ENCODE peak calls at places on chromosomes 16 and 17, in seven cellular contexts. H is GM04503, A is NCI-H2081, N is ovary, T is NCI-H1417 treated with DMSO at 0.1 percent for 48 hours, P is stromal cell of bone marrow, O is NCI-H69. B is an unnamed sample.
A peak's percentile ranks its signal among the peaks of the same experiment; 100 is the strongest.

GRCh38 chr16:88528902-88529318 is 41.3 kb upstream of the ZC3H18 start:
- DNase-seq in H (no peak), A (no peak), N (no peak), T (no peak), P (no peak), O (no peak), B (no peak)

GRCh38 chr16:57623251-57624043 is 5.0 kb upstream of the ADGRG1 start:
- DNase-seq in H (no peak), A (no peak), N (peak; percentile 24), T (no peak), P (no peak), O (peak; percentile 80), B (no peak)

GRCh38 chr16:23508589-23509440 is 1.5 kb downstream of the GGA2 start:
- DNase-seq in H (no peak), A (no peak), N (no peak), T (no peak), P (no peak), O (peak; percentile 69), B (peak; percentile 60)

GRCh38 chr17:6098050-6098449 is 27.9 kb downstream of the WSCD1 start:
- DNase-seq in H (no peak), A (no peak), N (no peak), T (no peak), P (no peak), O (no peak), B (no peak)

GRCh38 chr16:11157143-11157542 is 98.9 kb downstream of the SOCS1 start:
- DNase-seq in H (no peak), A (no peak), N (no peak), T (no peak), P (no peak), O (no peak), B (no peak)

GRCh38 chr16:2835638-2836493 is 5.8 kb downstream of the ZG16B start:
- DNase-seq in H (peak; percentile 98), A (no peak), N (no peak), T (no peak), P (peak; percentile 72), O (no peak), B (no peak)

GRCh38 chr17:55607736-55608341 is 96.6 kb upstream of the SMIM36 start:
- DNase-seq in H (no peak), A (peak; percentile 12), N (peak; percentile 97), T (no peak), P (no peak), O (peak; percentile 81), B (peak; percentile 65)

GRCh38 chr17:36120221-36120620 is 16.6 kb downstream of the CCL4 start:
- DNase-seq in H (no peak), A (no peak), N (no peak), T (no peak), P (no peak), O (no peak), B (no peak)

GRCh38 chr17:56833023-56833811 is 503 bp downstream of the C17orf67 start:
- DNase-seq in H (no peak), A (peak; percentile 89), N (peak; percentile 43), T (peak; percentile 78), P (peak; percentile 11), O (peak; percentile 93), B (peak; percentile 93)

GRCh38 chr17:50426814-50427787 is 1.1 kb downstream of the ACSF2 start:
- DNase-seq in H (no peak), A (no peak), N (peak; percentile 18), T (no peak), P (no peak), O (peak; percentile 59), B (peak; percentile 49)

GRCh38 chr17:6427284-6427781 is 7.6 kb downstream of the AIPL1 start:
- DNase-seq in H (no peak), A (no peak), N (no peak), T (no peak), P (peak; percentile 52), O (peak; percentile 6), B (no peak)

GRCh38 chr16:30186782-30187555 is 3.6 kb downstream of the CORO1A start:
- DNase-seq in H (no peak), A (no peak), N (peak; percentile 26), T (no peak), P (no peak), O (peak; percentile 38), B (peak; percentile 72)

GRCh38 chr16:80197790-80198201 is 343.0 kb upstream of the DYNLRB2 start:
- DNase-seq in H (peak; percentile 73), A (no peak), N (no peak), T (no peak), P (peak; percentile 67), O (no peak), B (no peak)

GRCh38 chr16:85396879-85397871 is 215.9 kb upstream of the GSE1 start:
- DNase-seq in H (no peak), A (peak; percentile 69), N (peak; percentile 14), T (no peak), P (no peak), O (peak; percentile 86), B (peak; percentile 72)

GRCh38 chr16:75402821-75403475 is 30.4 kb downstream of the CFDP1 start:
- DNase-seq in H (no peak), A (no peak), N (no peak), T (no peak), P (peak; percentile 38), O (peak; percentile 33), B (peak; percentile 17)

GRCh38 chr17:48024149-48025039 is 13.2 kb downstream of the COPZ2 start:
- DNase-seq in H (no peak), A (peak; percentile 64), N (no peak), T (no peak), P (no peak), O (peak; percentile 89), B (peak; percentile 53)

GRCh38 chr16:58628845-58629680 is 563 bp downstream of the CNOT1 start:
- DNase-seq in H (no peak), A (peak; percentile 48), N (peak; percentile 35), T (no peak), P (no peak), O (peak; percentile 61), B (peak; percentile 42)

GRCh38 chr17:63881935-63882601 is at the start of gene GH2:
- DNase-seq in H (no peak), A (peak; percentile 37), N (peak; percentile 25), T (no peak), P (peak; percentile 15), O (peak; percentile 52), B (peak; percentile 78)

GRCh38 chr16:57209780-57210179 is 23.7 kb downstream of the RSPRY1 start:
- DNase-seq in H (no peak), A (no peak), N (no peak), T (no peak), P (no peak), O (no peak), B (no peak)

GRCh38 chr16:48194828-48195566 is 39.2 kb upstream of the ABCC12 start:
- DNase-seq in H (no peak), A (peak; percentile 64), N (no peak), T (no peak), P (no peak), O (peak; percentile 85), B (peak; percentile 78)

GRCh38 chr16:75198135-75198600 is 8.8 kb downstream of the CTRB2 start:
- DNase-seq in H (peak; percentile 13), A (no peak), N (no peak), T (no peak), P (peak; percentile 11), O (peak; percentile 20), B (peak; percentile 46)

GRCh38 chr17:77741109-77741508 is 217.4 kb upstream of the TNRC6C start:
- DNase-seq in H (no peak), A (no peak), N (no peak), T (no peak), P (no peak), O (no peak), B (peak; percentile 46)

GRCh38 chr17:50828508-50829170 is 6.7 kb upstream of the WFIKKN2 start:
- DNase-seq in H (no peak), A (no peak), N (no peak), T (no peak), P (no peak), O (peak; percentile 21), B (no peak)

GRCh38 chr17:42804918-42805367 is 6.3 kb downstream of the CNTD1 start:
- DNase-seq in H (no peak), A (peak; percentile 88), N (no peak), T (peak; percentile 39), P (no peak), O (peak; percentile 95), B (no peak)

GRCh38 chr16:12576878-12577277 is 226.8 kb downstream of the CPPED1 start:
- DNase-seq in H (no peak), A (no peak), N (no peak), T (no peak), P (no peak), O (no peak), B (no peak)

GRCh38 chr16:86901483-86901882 is 323.1 kb downstream of the FOXL1 start:
- DNase-seq in H (no peak), A (no peak), N (no peak), T (no peak), P (no peak), O (no peak), B (no peak)

GRCh38 chr16:49740190-49740589 is 115.7 kb downstream of the ZNF423 start:
- DNase-seq in H (no peak), A (no peak), N (no peak), T (no peak), P (no peak), O (no peak), B (no peak)

GRCh38 chr16:85928411-85928820 is 29.5 kb downstream of the IRF8 start:
- DNase-seq in H (no peak), A (no peak), N (peak; percentile 56), T (no peak), P (no peak), O (no peak), B (no peak)

GRCh38 chr17:58268774-58269556 is 11.8 kb downstream of the MPO start:
- DNase-seq in H (no peak), A (no peak), N (no peak), T (no peak), P (no peak), O (no peak), B (no peak)

B was measured in NCI-H82.